ENCODE peak calls at places on chromosomes 5 and 9, in four cellular contexts. W, C, Y and J are unnamed samples.

GRCh38 chr5:150116667-150117395 is 30.5 kb upstream of the CSF1R start:
- DNase-seq in W (no peak), C (no peak), Y (no peak), J (peak; percentile 3)

GRCh38 chr5:4862500-4862899 is 277.6 kb upstream of the ADAMTS16 start:
- DNase-seq in W (peak; percentile 51), C (no peak), Y (no peak), J (peak; percentile 41)

GRCh38 chr5:34598177-34598794 is 57.8 kb upstream of the RAI14 start:
- DNase-seq in W (no peak), C (no peak), Y (no peak), J (no peak)

GRCh38 chr5:38500861-38501260 is 55.6 kb downstream of the LIFR start:
- DNase-seq in W (no peak), C (no peak), Y (no peak), J (no peak)

GRCh38 chr5:160439205-160439600 is 17.5 kb downstream of the PTTG1 start:
- DNase-seq in W (peak; percentile 87), C (peak; percentile 99), Y (peak; percentile 89), J (peak; percentile 77)

GRCh38 chr5:67998709-67999251 is 216.8 kb upstream of the PIK3R1 start:
- DNase-seq in W (no peak), C (no peak), Y (no peak), J (peak; percentile 24)

GRCh38 chr5:522899-523657 is 1.2 kb downstream of the SLC9A3 start:
- DNase-seq in W (no peak), C (no peak), Y (no peak), J (no peak)

GRCh38 chr9:18972675-18973074 is 60.3 kb downstream of the SAXO1 start:
- DNase-seq in W (no peak), C (no peak), Y (no peak), J (no peak)

GRCh38 chr9:106707291-106707690 is 155.7 kb upstream of the ZNF462 start:
- DNase-seq in W (no peak), C (no peak), Y (no peak), J (no peak)

GRCh38 chr5:62288118-62288517 is 17.9 kb upstream of the KIF2A start:
- DNase-seq in W (no peak), C (no peak), Y (no peak), J (no peak)

DNA sequence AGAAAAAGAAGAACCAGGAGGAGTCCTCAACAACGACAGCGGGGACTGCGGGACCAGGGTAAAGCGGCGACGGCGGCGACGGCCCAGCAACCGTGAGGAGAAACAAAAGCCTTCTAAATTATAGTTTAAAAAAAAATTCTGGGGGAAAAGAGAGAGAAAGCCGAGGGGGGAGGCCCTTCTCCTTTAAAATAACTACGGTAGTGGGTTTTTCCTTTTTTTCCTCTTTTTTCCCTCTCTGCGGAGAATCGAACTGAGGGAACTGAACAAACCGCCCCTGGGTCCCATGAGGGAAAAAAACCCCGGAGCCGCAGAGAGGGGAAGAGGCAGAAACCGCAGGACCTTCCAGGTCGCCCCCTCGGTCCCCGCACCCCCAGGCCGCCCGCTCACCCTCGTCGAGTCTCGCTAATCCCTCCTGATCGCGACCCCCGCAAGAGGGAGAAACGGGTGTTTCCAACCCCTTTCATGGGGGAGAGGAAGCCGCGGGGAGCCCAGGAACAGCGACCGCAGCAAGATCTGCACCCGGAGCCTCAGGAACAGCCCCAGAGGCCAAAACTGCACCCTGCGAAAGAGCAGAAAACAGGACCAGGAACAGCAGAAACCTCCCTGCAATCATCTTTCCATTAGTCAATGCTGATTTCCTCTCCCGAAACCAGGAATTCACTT is 455 bp downstream of the CPEB4 start:
- DNase-seq in W (peak; percentile 25), C (no peak), Y (no peak), J (peak; percentile 49)
- TF ChIP-seq CHD2 in W (no peak), C (no peak), Y (no peak), J (no peak)

DNA sequence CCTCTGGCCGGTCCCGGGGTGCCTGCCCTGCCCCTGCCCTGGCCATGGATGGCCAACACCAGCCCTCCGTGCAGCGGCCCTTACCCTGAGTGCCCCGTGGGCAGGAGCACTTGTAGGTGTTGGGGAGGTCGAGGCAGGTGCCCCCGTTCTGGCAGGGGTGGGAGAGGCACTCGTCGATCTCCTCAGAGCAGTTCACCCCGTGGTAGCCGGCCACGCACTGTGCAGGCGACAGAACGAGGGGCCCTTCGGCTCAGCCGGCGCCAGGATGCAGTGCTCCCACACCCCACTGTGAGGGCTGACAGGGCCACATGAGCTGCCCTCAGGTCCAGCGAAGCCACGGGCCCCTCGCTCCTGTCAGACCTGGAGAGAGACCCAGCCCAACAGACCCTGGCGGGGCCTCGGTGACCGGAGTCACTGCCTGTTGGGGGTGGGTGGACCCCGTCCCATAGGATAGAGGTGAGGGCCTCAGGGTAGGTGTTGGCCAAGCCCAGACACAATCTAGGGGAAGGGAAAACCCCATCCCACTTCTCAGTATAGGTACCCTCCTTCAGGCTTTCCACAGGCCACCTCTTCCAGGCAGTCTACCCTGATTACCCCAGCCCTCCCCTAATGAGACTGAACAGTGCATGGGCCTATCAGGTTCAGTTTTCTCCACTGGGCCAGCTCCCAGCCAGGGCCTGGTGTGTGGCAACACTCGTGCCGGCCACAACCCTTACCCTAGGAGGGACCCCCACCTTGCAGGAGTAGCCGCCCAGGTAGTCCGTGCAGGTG is 24.6 kb upstream of the SEC16A start:
- DNase-seq in W (no peak), C (no peak), Y (no peak), J (no peak)
- TF ChIP-seq YY1 in W (no peak), C (no peak), Y (no peak), J (no peak)

GRCh38 chr5:42740920-42741319 is 15.7 kb upstream of the CCDC152 start:
- DNase-seq in W (no peak), C (no peak), Y (no peak), J (no peak)

GRCh38 chr5:42745856-42746255 is 10.8 kb upstream of the CCDC152 start:
- DNase-seq in W (no peak), C (no peak), Y (no peak), J (no peak)

GRCh38 chr5:42749020-42749419 is 7.6 kb upstream of the CCDC152 start:
- DNase-seq in W (no peak), C (no peak), Y (no peak), J (no peak)

GRCh38 chr5:42750507-42750906 is 6.1 kb upstream of the CCDC152 start:
- DNase-seq in W (no peak), C (no peak), Y (no peak), J (no peak)

DNA sequence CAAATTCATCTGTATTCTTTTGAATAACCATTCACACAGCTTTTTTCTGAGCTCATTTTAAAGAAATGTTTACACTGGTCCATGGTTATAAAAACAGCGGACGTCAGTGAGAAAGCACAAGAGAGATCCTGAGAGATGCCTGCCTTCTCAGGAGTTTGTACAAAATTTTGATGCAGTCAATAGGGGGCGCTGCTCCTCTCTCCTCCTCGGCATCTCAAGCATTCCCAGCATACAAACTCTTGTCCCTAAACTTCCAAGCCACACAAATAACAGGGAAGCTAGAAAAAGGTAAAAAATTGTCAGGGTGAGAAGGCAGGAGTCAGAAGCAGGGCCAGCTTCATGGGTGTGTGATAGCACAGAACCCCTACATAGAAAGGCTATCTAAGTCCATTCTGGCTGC is 11.2 kb upstream of the CCDC152 start:
- DNase-seq in W (peak; percentile 23), C (peak; percentile 83), Y (no peak), J (no peak)
- TF ChIP-seq SIN3A in W (no peak), C (no peak), Y (no peak), J (no peak)

GRCh38 chr9:15220658-15221310 is 86.2 kb downstream of the TTC39B start:
- DNase-seq in W (no peak), C (no peak), Y (no peak), J (no peak)
- TF ChIP-seq CHD2 in W (no peak), C (no peak), Y (no peak), J (no peak)

DNA sequence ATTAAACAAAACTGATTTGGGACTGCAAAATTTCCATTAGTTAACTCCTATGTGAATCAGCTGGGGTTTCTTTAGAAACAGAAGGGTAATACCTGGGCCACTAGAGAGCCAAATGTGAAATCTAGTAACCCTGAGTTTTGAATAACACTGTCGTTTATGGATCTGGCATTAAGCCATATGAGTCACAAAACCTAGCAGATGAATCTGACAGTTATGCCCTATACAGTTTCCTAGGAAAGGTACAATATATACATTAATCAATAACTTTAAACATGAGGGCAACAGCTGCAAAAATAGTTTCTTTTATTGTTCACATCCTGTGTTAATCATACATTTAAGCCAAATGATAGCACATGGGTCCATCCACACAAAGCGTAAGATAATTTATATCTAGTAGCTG is 56.9 kb downstream of the PAM start:
- DNase-seq in W (no peak), C (no peak), Y (no peak), J (no peak)
- TF ChIP-seq YY1 in W (no peak), C (no peak), Y (no peak), J (no peak)